ENCODE peak calls at places on chromosomes 13 and 19, in five cellular contexts. One of them, this sample, is unnamed.

GRCh38 chr13:112760440-112760839 is 70.6 kb downstream of the ATP11A start:
- DNase-seq in AG09309: no peak
- DNase-seq in H9: no peak
- DNase-seq in activated CD8-positive, alpha-beta T cell treated with anti-CD3 and anti-CD28 coated beads for 36 hours: no peak
- DNase-seq in nephron progenitor cell: no peak
- DNase-seq in this sample: no peak

GRCh38 chr19:14433454-14434156 is 499 bp downstream of the PKN1 start:
- DNase-seq in AG09309: no peak
- DNase-seq in H9: no peak
- DNase-seq in activated CD8-positive, alpha-beta T cell treated with anti-CD3 and anti-CD28 coated beads for 36 hours: peak; percentile 66
- DNase-seq in nephron progenitor cell: no peak
- DNase-seq in this sample: no peak

GRCh38 chr19:13033244-13033643 is 38.0 kb downstream of the NFIX start:
- DNase-seq in AG09309: no peak
- DNase-seq in H9: no peak
- DNase-seq in activated CD8-positive, alpha-beta T cell treated with anti-CD3 and anti-CD28 coated beads for 36 hours: no peak
- DNase-seq in nephron progenitor cell: no peak
- DNase-seq in this sample: no peak

GRCh38 chr13:91185294-91185863 is 162.1 kb upstream of the MIR17HG start:
- DNase-seq in AG09309: no peak
- DNase-seq in H9: no peak
- DNase-seq in activated CD8-positive, alpha-beta T cell treated with anti-CD3 and anti-CD28 coated beads for 36 hours: no peak
- DNase-seq in nephron progenitor cell: no peak
- DNase-seq in this sample: peak; percentile 15

GRCh38 chr13:22915442-22916082 is 265.2 kb upstream of the SGCG start:
- DNase-seq in AG09309: no peak
- DNase-seq in H9: peak; percentile 88
- DNase-seq in activated CD8-positive, alpha-beta T cell treated with anti-CD3 and anti-CD28 coated beads for 36 hours: no peak
- DNase-seq in nephron progenitor cell: peak; percentile 83
- DNase-seq in this sample: peak; percentile 8

GRCh38 chr19:23776507-23777205 is 18.0 kb upstream of the ZNF681 start:
- DNase-seq in AG09309: no peak
- DNase-seq in H9: no peak
- DNase-seq in activated CD8-positive, alpha-beta T cell treated with anti-CD3 and anti-CD28 coated beads for 36 hours: no peak
- DNase-seq in nephron progenitor cell: no peak
- DNase-seq in this sample: no peak

GRCh38 chr19:35272122-35272715 is 3.5 kb downstream of the USF2 start:
- DNase-seq in AG09309: no peak
- DNase-seq in H9: no peak
- DNase-seq in activated CD8-positive, alpha-beta T cell treated with anti-CD3 and anti-CD28 coated beads for 36 hours: no peak
- DNase-seq in nephron progenitor cell: no peak
- DNase-seq in this sample: no peak

GRCh38 chr13:99432637-99433542 is 68.4 kb upstream of the TM9SF2 start:
- DNase-seq in AG09309: no peak
- DNase-seq in H9: peak; percentile 81
- DNase-seq in activated CD8-positive, alpha-beta T cell treated with anti-CD3 and anti-CD28 coated beads for 36 hours: peak; percentile 97
- DNase-seq in nephron progenitor cell: peak; percentile 51
- DNase-seq in this sample: no peak

GRCh38 chr13:32824671-32825070 is 191.6 kb upstream of the KL start:
- DNase-seq in AG09309: peak; percentile 52
- DNase-seq in H9: peak; percentile 75
- DNase-seq in activated CD8-positive, alpha-beta T cell treated with anti-CD3 and anti-CD28 coated beads for 36 hours: no peak
- DNase-seq in nephron progenitor cell: no peak
- DNase-seq in this sample: peak; percentile 62

GRCh38 chr19:38788478-38789243 is at the start of gene LGALS7B:
- DNase-seq in AG09309: no peak
- DNase-seq in H9: no peak
- DNase-seq in activated CD8-positive, alpha-beta T cell treated with anti-CD3 and anti-CD28 coated beads for 36 hours: no peak
- DNase-seq in nephron progenitor cell: no peak
- DNase-seq in this sample: no peak

GRCh38 chr19:17073869-17074627 is 1.2 kb downstream of the HAUS8 start:
- DNase-seq in AG09309: no peak
- DNase-seq in H9: peak; percentile 54
- DNase-seq in activated CD8-positive, alpha-beta T cell treated with anti-CD3 and anti-CD28 coated beads for 36 hours: peak; percentile 7
- DNase-seq in nephron progenitor cell: no peak
- DNase-seq in this sample: no peak

GRCh38 chr13:96925869-96926628 is 68.2 kb downstream of the OXGR1 start:
- DNase-seq in AG09309: no peak
- DNase-seq in H9: no peak
- DNase-seq in activated CD8-positive, alpha-beta T cell treated with anti-CD3 and anti-CD28 coated beads for 36 hours: no peak
- DNase-seq in nephron progenitor cell: no peak
- DNase-seq in this sample: no peak

GRCh38 chr19:35949131-35949530 is 13.0 kb downstream of the LRFN3 start:
- DNase-seq in AG09309: no peak
- DNase-seq in H9: no peak
- DNase-seq in activated CD8-positive, alpha-beta T cell treated with anti-CD3 and anti-CD28 coated beads for 36 hours: no peak
- DNase-seq in nephron progenitor cell: no peak
- DNase-seq in this sample: no peak

GRCh38 chr13:76969488-76970365 is 21.4 kb downstream of the ACOD1 start:
- DNase-seq in AG09309: no peak
- DNase-seq in H9: no peak
- DNase-seq in activated CD8-positive, alpha-beta T cell treated with anti-CD3 and anti-CD28 coated beads for 36 hours: no peak
- DNase-seq in nephron progenitor cell: no peak
- DNase-seq in this sample: no peak

GRCh38 chr19:38635483-38636399 is 11.7 kb upstream of the ACTN4 start:
- DNase-seq in AG09309: no peak
- DNase-seq in H9: no peak
- DNase-seq in activated CD8-positive, alpha-beta T cell treated with anti-CD3 and anti-CD28 coated beads for 36 hours: no peak
- DNase-seq in nephron progenitor cell: no peak
- DNase-seq in this sample: no peak

GRCh38 chr13:108915634-108916497 is 286.5 kb downstream of the MYO16 start:
- DNase-seq in AG09309: peak; percentile 55
- DNase-seq in H9: peak; percentile 76
- DNase-seq in activated CD8-positive, alpha-beta T cell treated with anti-CD3 and anti-CD28 coated beads for 36 hours: peak; percentile 96
- DNase-seq in nephron progenitor cell: peak; percentile 18
- DNase-seq in this sample: peak; percentile 90

GRCh38 chr13:81917829-81918228 is 1576.9 kb upstream of the SPRY2 start:
- DNase-seq in AG09309: no peak
- DNase-seq in H9: no peak
- DNase-seq in activated CD8-positive, alpha-beta T cell treated with anti-CD3 and anti-CD28 coated beads for 36 hours: no peak
- DNase-seq in nephron progenitor cell: no peak
- DNase-seq in this sample: no peak

GRCh38 chr13:67283602-67284001 is 53.5 kb upstream of the PCDH9 start:
- DNase-seq in AG09309: no peak
- DNase-seq in H9: no peak
- DNase-seq in activated CD8-positive, alpha-beta T cell treated with anti-CD3 and anti-CD28 coated beads for 36 hours: no peak
- DNase-seq in nephron progenitor cell: no peak
- DNase-seq in this sample: no peak

GRCh38 chr19:47881757-47882156 is 4.4 kb downstream of the SULT2A1 start:
- DNase-seq in AG09309: no peak
- DNase-seq in H9: no peak
- DNase-seq in activated CD8-positive, alpha-beta T cell treated with anti-CD3 and anti-CD28 coated beads for 36 hours: no peak
- DNase-seq in nephron progenitor cell: no peak
- DNase-seq in this sample: no peak

GRCh38 chr13:32001392-32001768 is 30.2 kb upstream of the FRY start:
- DNase-seq in AG09309: no peak
- DNase-seq in H9: peak; percentile 36
- DNase-seq in activated CD8-positive, alpha-beta T cell treated with anti-CD3 and anti-CD28 coated beads for 36 hours: peak; percentile 3
- DNase-seq in nephron progenitor cell: no peak
- DNase-seq in this sample: peak; percentile 5

GRCh38 chr13:114248011-114248410 is 13.3 kb downstream of the CDC16 start:
- DNase-seq in AG09309: peak; percentile 52
- DNase-seq in H9: no peak
- DNase-seq in activated CD8-positive, alpha-beta T cell treated with anti-CD3 and anti-CD28 coated beads for 36 hours: no peak
- DNase-seq in nephron progenitor cell: no peak
- DNase-seq in this sample: peak; percentile 38

GRCh38 chr19:1309977-1310852 is 24.5 kb downstream of the EFNA2 start:
- DNase-seq in AG09309: no peak
- DNase-seq in H9: no peak
- DNase-seq in activated CD8-positive, alpha-beta T cell treated with anti-CD3 and anti-CD28 coated beads for 36 hours: no peak
- DNase-seq in nephron progenitor cell: no peak
- DNase-seq in this sample: no peak

GRCh38 chr19:18771328-18772242 is 19.5 kb downstream of the COMP start:
- DNase-seq in AG09309: no peak
- DNase-seq in H9: peak; percentile 62
- DNase-seq in activated CD8-positive, alpha-beta T cell treated with anti-CD3 and anti-CD28 coated beads for 36 hours: peak; percentile 25
- DNase-seq in nephron progenitor cell: no peak
- DNase-seq in this sample: no peak

GRCh38 chr19:47430041-47430802 is 10.9 kb upstream of the MEIS3 start:
- DNase-seq in AG09309: no peak
- DNase-seq in H9: peak; percentile 79
- DNase-seq in activated CD8-positive, alpha-beta T cell treated with anti-CD3 and anti-CD28 coated beads for 36 hours: peak; percentile 64
- DNase-seq in nephron progenitor cell: peak; percentile 66
- DNase-seq in this sample: no peak

GRCh38 chr13:97145057-97145456 is 77.1 kb upstream of the MBNL2 start:
- DNase-seq in AG09309: no peak
- DNase-seq in H9: no peak
- DNase-seq in activated CD8-positive, alpha-beta T cell treated with anti-CD3 and anti-CD28 coated beads for 36 hours: no peak
- DNase-seq in nephron progenitor cell: no peak
- DNase-seq in this sample: no peak

GRCh38 chr19:45162464-45163143 is 1.8 kb upstream of the NKPD1 start:
- DNase-seq in AG09309: no peak
- DNase-seq in H9: no peak
- DNase-seq in activated CD8-positive, alpha-beta T cell treated with anti-CD3 and anti-CD28 coated beads for 36 hours: no peak
- DNase-seq in nephron progenitor cell: no peak
- DNase-seq in this sample: no peak

GRCh38 chr19:45166723-45167252 is 6.0 kb upstream of the NKPD1 start:
- DNase-seq in AG09309: no peak
- DNase-seq in H9: peak; percentile 55
- DNase-seq in activated CD8-positive, alpha-beta T cell treated with anti-CD3 and anti-CD28 coated beads for 36 hours: no peak
- DNase-seq in nephron progenitor cell: peak; percentile 41
- DNase-seq in this sample: no peak

GRCh38 chr19:45163751-45164150 is 3.0 kb upstream of the NKPD1 start:
- DNase-seq in AG09309: no peak
- DNase-seq in H9: no peak
- DNase-seq in activated CD8-positive, alpha-beta T cell treated with anti-CD3 and anti-CD28 coated beads for 36 hours: no peak
- DNase-seq in nephron progenitor cell: no peak
- DNase-seq in this sample: no peak

GRCh38 chr19:45163156-45163555 is 2.4 kb upstream of the NKPD1 start:
- DNase-seq in AG09309: no peak
- DNase-seq in H9: no peak
- DNase-seq in activated CD8-positive, alpha-beta T cell treated with anti-CD3 and anti-CD28 coated beads for 36 hours: no peak
- DNase-seq in nephron progenitor cell: no peak
- DNase-seq in this sample: no peak

DNA sequence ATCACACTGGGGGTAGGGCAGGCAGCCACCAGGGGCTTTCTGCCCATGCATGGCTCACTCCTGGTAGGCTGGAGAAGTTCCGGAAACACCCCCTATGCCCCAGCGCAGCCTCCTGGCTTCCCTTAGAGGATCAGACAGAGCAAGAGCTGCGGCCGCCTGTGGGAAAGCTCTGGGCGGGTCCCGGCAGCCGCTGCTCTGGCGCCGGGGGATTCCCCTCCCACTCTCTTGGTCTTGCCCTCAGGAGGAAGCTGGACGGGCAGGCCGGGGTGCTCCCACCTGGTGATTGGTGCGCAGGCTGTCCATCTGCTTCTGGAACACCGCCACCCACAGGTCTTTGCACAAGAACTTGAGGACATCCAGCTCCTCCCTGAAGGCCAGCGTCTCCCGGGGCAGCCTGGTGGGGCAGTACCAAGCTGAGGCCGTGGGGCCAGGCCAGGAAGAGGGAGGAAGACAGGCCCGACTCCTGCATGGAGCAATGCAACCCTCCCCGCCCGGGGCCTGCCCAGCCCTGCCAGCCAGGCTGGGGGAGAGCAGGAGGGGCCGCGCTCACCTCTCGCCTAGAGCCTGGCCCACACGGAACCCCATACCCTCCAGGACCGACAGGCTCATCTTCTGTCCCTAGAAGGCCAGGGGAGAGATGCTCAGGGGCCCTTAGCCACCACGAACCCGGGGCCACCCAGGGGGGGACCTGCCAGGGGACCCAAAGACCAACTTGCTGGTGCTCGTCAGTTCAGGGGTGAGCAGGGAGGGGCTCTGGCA is 4.0 kb upstream of the NKPD1 start:
- DNase-seq in AG09309: no peak
- DNase-seq in H9: peak; percentile 96
- DNase-seq in activated CD8-positive, alpha-beta T cell treated with anti-CD3 and anti-CD28 coated beads for 36 hours: peak; percentile 88
- DNase-seq in nephron progenitor cell: peak; percentile 46
- DNase-seq in this sample: no peak
- TF ChIP-seq CTCF in AG09309: peak; percentile 21
- TF ChIP-seq CTCF in H9: peak; percentile 22
- TF ChIP-seq CTCF in activated CD8-positive, alpha-beta T cell treated with anti-CD3 and anti-CD28 coated beads for 36 hours: no peak
- TF ChIP-seq CTCF in nephron progenitor cell: no peak
- TF ChIP-seq CTCF in this sample: no peak

GRCh38 chr13:30337061-30337601 is 29.8 kb upstream of the KATNAL1 start:
- DNase-seq in AG09309: no peak
- DNase-seq in H9: no peak
- DNase-seq in activated CD8-positive, alpha-beta T cell treated with anti-CD3 and anti-CD28 coated beads for 36 hours: no peak
- DNase-seq in nephron progenitor cell: no peak
- DNase-seq in this sample: no peak

GRCh38 chr13:30331331-30331771 is 24.0 kb upstream of the KATNAL1 start:
- DNase-seq in AG09309: no peak
- DNase-seq in H9: no peak
- DNase-seq in activated CD8-positive, alpha-beta T cell treated with anti-CD3 and anti-CD28 coated beads for 36 hours: no peak
- DNase-seq in nephron progenitor cell: no peak
- DNase-seq in this sample: no peak

GRCh38 chr13:30333601-30334000 is 26.2 kb upstream of the KATNAL1 start:
- DNase-seq in AG09309: no peak
- DNase-seq in H9: no peak
- DNase-seq in activated CD8-positive, alpha-beta T cell treated with anti-CD3 and anti-CD28 coated beads for 36 hours: no peak
- DNase-seq in nephron progenitor cell: no peak
- DNase-seq in this sample: no peak

GRCh38 chr13:30332516-30333165 is 25.3 kb upstream of the KATNAL1 start:
- DNase-seq in AG09309: no peak
- DNase-seq in H9: no peak
- DNase-seq in activated CD8-positive, alpha-beta T cell treated with anti-CD3 and anti-CD28 coated beads for 36 hours: no peak
- DNase-seq in nephron progenitor cell: no peak
- DNase-seq in this sample: no peak

DNA sequence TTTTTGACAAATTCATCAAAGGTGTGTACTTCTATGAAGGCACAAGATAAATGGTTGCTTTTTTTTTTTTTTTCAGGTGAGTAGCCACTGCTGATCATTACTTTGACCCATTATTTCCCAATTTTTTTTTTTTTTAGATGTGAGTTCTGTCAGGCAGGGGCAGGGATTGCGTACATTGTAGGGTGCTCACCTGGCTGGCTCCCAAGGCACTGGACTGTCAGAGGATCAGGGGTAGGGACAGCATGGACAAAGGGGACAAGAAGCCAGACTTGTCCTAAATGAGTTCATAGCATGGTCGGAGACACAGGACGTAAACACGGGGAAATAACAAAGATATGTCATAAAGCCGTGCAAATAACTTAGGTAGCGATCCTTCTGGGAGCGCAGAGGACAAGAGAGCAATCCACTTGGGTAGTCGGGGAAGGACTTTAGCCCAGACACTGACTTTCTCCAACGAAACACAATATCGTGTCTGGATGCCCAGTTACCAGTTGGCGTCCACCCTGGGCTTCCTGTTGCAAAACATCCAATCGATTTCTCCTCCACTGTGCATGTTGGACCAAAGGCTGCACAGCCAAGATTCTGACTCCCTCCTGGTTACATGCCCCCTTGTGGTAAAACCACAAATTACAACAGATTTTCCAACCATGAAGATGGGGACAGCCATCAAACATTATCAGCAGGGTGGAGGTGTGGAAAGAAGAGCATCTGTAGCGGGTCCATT is 27.5 kb upstream of the KATNAL1 start:
- DNase-seq in AG09309: no peak
- DNase-seq in H9: peak; percentile 43
- DNase-seq in activated CD8-positive, alpha-beta T cell treated with anti-CD3 and anti-CD28 coated beads for 36 hours: peak; percentile 24
- DNase-seq in nephron progenitor cell: no peak
- DNase-seq in this sample: no peak
- TF ChIP-seq CTCF in AG09309: peak; percentile 44
- TF ChIP-seq CTCF in H9: peak; percentile 73
- TF ChIP-seq CTCF in activated CD8-positive, alpha-beta T cell treated with anti-CD3 and anti-CD28 coated beads for 36 hours: peak; percentile 78
- TF ChIP-seq CTCF in nephron progenitor cell: peak; percentile 49
- TF ChIP-seq CTCF in this sample: peak; percentile 35

GRCh38 chr13:111449041-111449440 is 128.6 kb downstream of the TEX29 start:
- DNase-seq in AG09309: no peak
- DNase-seq in H9: no peak
- DNase-seq in activated CD8-positive, alpha-beta T cell treated with anti-CD3 and anti-CD28 coated beads for 36 hours: no peak
- DNase-seq in nephron progenitor cell: no peak
- DNase-seq in this sample: no peak
- TF ChIP-seq CTCF in AG09309: no peak
- TF ChIP-seq CTCF in H9: no peak
- TF ChIP-seq CTCF in activated CD8-positive, alpha-beta T cell treated with anti-CD3 and anti-CD28 coated beads for 36 hours: no peak
- TF ChIP-seq CTCF in nephron progenitor cell: no peak
- TF ChIP-seq CTCF in this sample: no peak

GRCh38 chr19:52993342-52994178 is 20.2 kb upstream of the ERVV-1 start:
- DNase-seq in AG09309: peak; percentile 20
- DNase-seq in H9: peak; percentile 81
- DNase-seq in activated CD8-positive, alpha-beta T cell treated with anti-CD3 and anti-CD28 coated beads for 36 hours: peak; percentile 91
- DNase-seq in nephron progenitor cell: peak; percentile 90
- DNase-seq in this sample: peak; percentile 49
- TF ChIP-seq CTCF in AG09309: peak; percentile 61
- TF ChIP-seq CTCF in H9: peak; percentile 81
- TF ChIP-seq CTCF in activated CD8-positive, alpha-beta T cell treated with anti-CD3 and anti-CD28 coated beads for 36 hours: peak; percentile 82
- TF ChIP-seq CTCF in nephron progenitor cell: peak; percentile 57
- TF ChIP-seq CTCF in this sample: peak; percentile 45

This sample was measured in astrocyte of the cerebellum.